ENCODE peak calls at places on chromosomes 12 and 14, in seven cellular contexts. U is breast epithelium, P is GM12878, G is Panc1, Z is prostate gland, M is sigmoid colon, H is transverse colon. Q is an unnamed sample.

GRCh38 chr12:28171356-28172060 is 18.7 kb upstream of the CCDC91 start:
- DNase-seq in U (no peak), P (no peak), G (no peak), Z (no peak), M (no peak), H (no peak), Q (no peak)

GRCh38 chr12:113932411-113933196 is 33.5 kb downstream of the RBM19 start:
- DNase-seq in U (no peak), P (no peak), G (no peak), Z (no peak), M (no peak), H (no peak), Q (no peak)

GRCh38 chr14:55957950-55958349 is 160.3 kb upstream of the PELI2 start:
- DNase-seq in U (no peak), P (no peak), G (no peak), Z (no peak), M (no peak), H (no peak), Q (no peak)

GRCh38 chr12:68462799-68463198 is 130.6 kb upstream of the MDM1 start:
- DNase-seq in U (no peak), P (no peak), G (no peak), Z (no peak), M (no peak), H (no peak), Q (no peak)

GRCh38 chr12:11729008-11729407 is 79.5 kb downstream of the ETV6 start:
- DNase-seq in U (no peak), P (no peak), G (no peak), Z (peak), M (no peak), H (peak), Q (no peak)

GRCh38 chr14:50260511-50260910 is 29.1 kb upstream of the SOS2 start:
- DNase-seq in U (no peak), P (no peak), G (no peak), Z (no peak), M (no peak), H (no peak), Q (no peak)

GRCh38 chr12:1885605-1886245 is 32.7 kb downstream of the CACNA2D4 start:
- DNase-seq in U (no peak), P (no peak), G (no peak), Z (no peak), M (no peak), H (no peak), Q (no peak)

GRCh38 chr14:99930420-99931274 is 134.6 kb upstream of the EVL start:
- DNase-seq in U (no peak), P (peak), G (no peak), Z (no peak), M (no peak), H (no peak), Q (peak)

GRCh38 chr12:122094735-122095561 is 16.4 kb downstream of the MLXIP start:
- DNase-seq in U (no peak), P (no peak), G (no peak), Z (no peak), M (peak), H (no peak), Q (no peak)

GRCh38 chr14:51552768-51553426 is 98.8 kb upstream of the FRMD6 start:
- DNase-seq in U (peak), P (no peak), G (no peak), Z (peak), M (no peak), H (no peak), Q (no peak)

GRCh38 chr12:109154485-109155438 is 38.4 kb downstream of the ACACB start:
- DNase-seq in U (peak), P (peak), G (peak), Z (peak), M (peak), H (peak), Q (peak)

GRCh38 chr14:102565331-102565887 is 27.0 kb upstream of the RCOR1 start:
- DNase-seq in U (no peak), P (peak), G (no peak), Z (no peak), M (no peak), H (no peak), Q (no peak)

GRCh38 chr14:88599321-88599720 is 36.5 kb downstream of the ZC3H14 start:
- DNase-seq in U (no peak), P (no peak), G (no peak), Z (no peak), M (no peak), H (no peak), Q (no peak)

GRCh38 chr12:131223171-131223761 is 269.6 kb downstream of the ADGRD1 start:
- DNase-seq in U (no peak), P (no peak), G (no peak), Z (no peak), M (no peak), H (no peak), Q (no peak)

GRCh38 chr12:50620050-50620974 is 115.5 kb downstream of the DIP2B start:
- DNase-seq in U (no peak), P (no peak), G (no peak), Z (no peak), M (no peak), H (no peak), Q (no peak)

GRCh38 chr14:33951183-33951840 is 438 bp upstream of the EGLN3 start:
- DNase-seq in U (no peak), P (no peak), G (no peak), Z (no peak), M (no peak), H (no peak), Q (no peak)
- TF ChIP-seq POLR2AphosphoS5 in U (no peak), P (no peak), G (no peak), Z (peak), M (no peak), H (no peak), Q (no peak)

DNA sequence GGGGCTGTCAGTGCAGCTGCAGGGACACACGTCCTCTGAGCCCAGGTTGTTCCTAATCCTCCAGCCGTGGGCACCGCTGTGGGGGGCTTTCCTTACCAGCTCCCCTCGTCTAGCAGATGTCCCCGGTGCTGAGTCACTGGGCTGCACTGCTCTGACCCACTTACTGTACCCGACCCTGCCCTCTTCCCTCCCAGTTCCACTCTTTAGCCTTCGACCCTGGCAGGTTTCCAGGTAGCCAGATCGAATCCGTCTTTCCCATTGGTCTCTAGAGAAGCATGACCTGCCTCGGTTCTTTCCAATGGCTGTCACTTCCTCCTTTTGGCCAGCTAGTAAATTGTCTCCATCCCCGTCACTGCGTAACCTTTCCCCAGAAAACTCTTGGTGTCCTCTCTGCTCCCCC is 48.4 kb downstream of the ELK3 start:
- DNase-seq in U (no peak), P (no peak), G (no peak), Z (no peak), M (peak), H (no peak), Q (no peak)
- TF ChIP-seq POLR2AphosphoS5 in U (no peak), P (no peak), G (no peak), Z (no peak), M (no peak), H (no peak), Q (no peak)

GRCh38 chr12:52951640-52952039 is 2.7 kb downstream of the KRT18 start:
- DNase-seq in U (no peak), P (no peak), G (no peak), Z (no peak), M (no peak), H (no peak), Q (no peak)
- TF ChIP-seq POLR2AphosphoS5 in U (no peak), P (no peak), G (peak), Z (no peak), M (no peak), H (no peak), Q (no peak)

DNA sequence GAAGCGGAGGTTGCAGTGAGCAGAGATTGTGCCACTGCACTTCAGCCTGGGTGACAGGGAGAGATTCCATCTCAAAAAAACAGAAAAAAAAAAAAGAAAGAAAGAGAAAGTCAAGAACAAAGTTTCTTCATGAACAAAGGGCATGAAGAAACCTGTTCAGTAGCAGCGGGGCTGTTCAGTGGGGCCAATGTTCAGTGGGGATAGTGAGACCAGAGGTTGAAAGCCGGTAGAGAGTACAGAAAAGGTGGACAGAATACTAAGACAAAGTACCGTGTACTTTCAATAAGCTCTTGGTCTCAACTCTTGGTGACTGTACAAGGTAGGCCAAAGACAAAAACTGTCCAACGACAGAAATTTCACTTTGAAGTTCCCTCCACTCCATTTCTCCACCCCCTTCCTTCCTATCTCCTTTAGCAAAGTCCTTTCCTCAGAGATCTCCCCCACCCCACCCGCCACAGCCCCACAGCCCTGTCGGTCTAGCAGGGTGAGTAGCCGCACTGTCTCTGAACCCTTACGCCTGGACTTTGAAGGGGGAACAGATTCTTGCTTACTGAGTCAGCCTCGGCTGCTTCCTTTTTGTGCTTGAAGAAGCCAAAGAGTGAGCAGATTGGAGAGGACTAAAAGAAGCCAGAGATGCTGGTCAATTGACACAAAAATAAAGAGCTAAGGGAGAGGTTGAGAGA is 44.3 kb upstream of the FOS start:
- DNase-seq in U (no peak), P (no peak), G (no peak), Z (no peak), M (peak), H (peak), Q (no peak)
- TF ChIP-seq POLR2AphosphoS5 in U (no peak), P (no peak), G (no peak), Z (no peak), M (no peak), H (no peak), Q (no peak)

GRCh38 chr12:39440781-39441180 is 2.1 kb downstream of the KIF21A start:
- DNase-seq in U (no peak), P (no peak), G (no peak), Z (no peak), M (no peak), H (no peak), Q (no peak)

GRCh38 chr12:39441963-39442894 is 691 bp downstream of the KIF21A start:
- DNase-seq in U (peak), P (no peak), G (no peak), Z (peak), M (peak), H (no peak), Q (peak)

GRCh38 chr12:39443704-39444234 is 849 bp upstream of the KIF21A start:
- DNase-seq in U (no peak), P (no peak), G (no peak), Z (no peak), M (no peak), H (no peak), Q (no peak)

GRCh38 chr12:39441189-39441962 is 1.5 kb downstream of the KIF21A start:
- DNase-seq in U (no peak), P (no peak), G (no peak), Z (no peak), M (no peak), H (no peak), Q (no peak)

GRCh38 chr12:39442895-39443703 is at the start of gene KIF21A:
- DNase-seq in U (peak), P (peak), G (peak), Z (peak), M (peak), H (peak), Q (peak)
- TF ChIP-seq POLR2AphosphoS5 in U (no peak), P (peak), G (peak), Z (peak), M (peak), H (peak), Q (peak)

DNA sequence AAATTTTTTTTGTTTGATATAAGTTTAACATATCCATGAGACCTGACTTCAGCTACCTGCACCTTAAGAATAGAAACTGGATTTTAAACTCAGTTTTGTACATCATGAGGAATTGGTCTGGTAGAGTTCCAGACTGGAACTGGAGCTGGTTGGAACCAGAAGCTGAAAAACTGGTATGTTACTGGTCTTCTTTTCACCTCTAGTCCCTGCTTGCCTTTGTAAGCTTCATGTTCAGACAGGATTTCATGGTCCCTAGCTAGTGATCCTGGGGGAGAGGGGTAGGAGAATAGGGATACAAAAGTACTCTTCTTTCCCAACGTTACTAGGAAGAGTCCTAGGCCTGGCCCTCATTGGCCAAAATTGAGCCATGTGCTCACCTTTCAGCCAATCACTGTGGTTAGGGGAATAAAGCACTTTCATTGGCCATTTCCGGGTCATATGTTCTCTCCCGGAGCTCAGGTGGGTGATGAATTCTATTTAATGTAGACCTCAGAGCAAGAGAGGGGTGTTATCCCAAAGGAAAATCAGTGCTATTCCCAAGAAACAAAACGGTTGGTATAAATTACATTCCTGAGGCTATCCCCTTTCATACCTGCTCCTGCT is 36.9 kb upstream of the APPL2 start:
- DNase-seq in U (no peak), P (no peak), G (no peak), Z (peak), M (no peak), H (no peak), Q (no peak)
- TF ChIP-seq POLR2AphosphoS5 in U (no peak), P (no peak), G (no peak), Z (peak), M (no peak), H (no peak), Q (no peak)

GRCh38 chr14:77026166-77026929 is 2.2 kb downstream of the IRF2BPL start:
- DNase-seq in U (no peak), P (no peak), G (no peak), Z (no peak), M (peak), H (no peak), Q (no peak)

GRCh38 chr14:77026930-77027537 is 1.5 kb downstream of the IRF2BPL start:
- DNase-seq in U (no peak), P (no peak), G (no peak), Z (no peak), M (peak), H (no peak), Q (peak)

GRCh38 chr14:77028384-77029246 is at the start of gene IRF2BPL:
- DNase-seq in U (peak), P (peak), G (no peak), Z (peak), M (peak), H (peak), Q (peak)

GRCh38 chr14:77025744-77026165 is 2.8 kb downstream of the IRF2BPL start:
- DNase-seq in U (no peak), P (no peak), G (no peak), Z (no peak), M (no peak), H (no peak), Q (no peak)

DNA sequence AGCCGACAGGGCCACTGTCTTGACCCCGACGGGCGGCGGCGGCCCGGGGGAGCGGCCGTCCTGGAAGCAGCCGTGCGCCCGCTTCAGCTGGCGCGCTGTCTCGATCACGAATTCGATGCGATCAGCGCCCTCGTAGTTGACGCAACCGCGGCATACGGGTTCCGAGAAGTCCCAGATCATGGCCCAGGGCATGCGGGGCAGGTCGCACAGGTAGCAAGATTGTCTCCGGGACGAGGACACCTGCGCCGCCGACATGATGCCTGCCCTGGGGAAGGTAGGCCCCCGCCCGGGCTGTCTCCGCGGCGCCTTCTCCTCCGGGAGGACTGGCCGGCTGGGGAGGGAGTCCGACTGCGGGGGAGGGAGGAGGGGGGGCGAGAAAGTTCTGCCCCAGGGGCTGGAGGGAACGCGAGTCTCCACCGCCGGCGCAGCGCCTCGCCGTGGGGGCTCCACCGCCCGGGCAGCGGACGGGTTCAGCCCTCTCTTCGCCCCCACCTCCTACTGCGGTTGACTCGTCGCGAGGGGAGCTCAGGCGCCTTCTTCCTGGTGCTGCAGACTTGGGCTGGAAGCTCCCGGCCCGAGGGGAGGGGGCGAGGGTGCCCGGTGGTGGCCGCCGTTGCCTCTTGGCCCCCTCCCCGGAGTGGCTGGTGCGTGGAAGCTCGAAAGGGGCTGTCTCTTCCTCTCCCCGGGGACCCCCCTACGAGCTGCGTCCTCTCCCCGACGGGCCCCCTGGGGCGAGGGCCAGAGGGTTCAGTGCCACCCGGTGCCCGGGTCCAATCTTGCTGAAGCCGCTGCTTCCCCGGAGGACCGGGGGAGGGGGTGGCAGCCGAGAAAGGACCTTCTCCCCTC is 747 bp downstream of the IRF2BPL start:
- DNase-seq in U (peak), P (no peak), G (no peak), Z (peak), M (peak), H (peak), Q (peak)
- TF ChIP-seq POLR2AphosphoS5 in U (no peak), P (peak), G (peak), Z (no peak), M (peak), H (peak), Q (peak)

GRCh38 chr12:20443216-20443615 is 74.9 kb downstream of the PDE3A start:
- DNase-seq in U (no peak), P (no peak), G (no peak), Z (no peak), M (no peak), H (no peak), Q (no peak)

GRCh38 chr12:20442322-20442721 is 74.0 kb downstream of the PDE3A start:
- DNase-seq in U (no peak), P (no peak), G (no peak), Z (no peak), M (no peak), H (no peak), Q (no peak)

GRCh38 chr12:20445693-20446092 is 77.4 kb downstream of the PDE3A start:
- DNase-seq in U (no peak), P (no peak), G (no peak), Z (no peak), M (no peak), H (no peak), Q (no peak)

GRCh38 chr12:20444595-20445170 is 76.3 kb downstream of the PDE3A start:
- DNase-seq in U (no peak), P (no peak), G (no peak), Z (no peak), M (no peak), H (no peak), Q (no peak)

GRCh38 chr12:20443792-20444191 is 75.5 kb downstream of the PDE3A start:
- DNase-seq in U (no peak), P (no peak), G (no peak), Z (no peak), M (no peak), H (no peak), Q (no peak)
- TF ChIP-seq POLR2AphosphoS5 in U (no peak), P (no peak), G (no peak), Z (no peak), M (no peak), H (no peak), Q (no peak)

GRCh38 chr12:92543872-92544271 is 158.9 kb upstream of the PLEKHG7 start:
- DNase-seq in U (no peak), P (no peak), G (no peak), Z (no peak), M (no peak), H (no peak), Q (no peak)
- TF ChIP-seq POLR2AphosphoS5 in U (no peak), P (peak), G (no peak), Z (no peak), M (no peak), H (no peak), Q (no peak)

Q was measured in GM12892.